ENCODE peak calls at places on chromosome 18, in five cellular contexts. One of them, this sample, is unnamed.
A peak's percentile ranks its signal among the peaks of the same experiment; 100 is the strongest.

GRCh38 chr18:73245345-73245744 is 377.6 kb upstream of the NETO1 start:
- DNase-seq in NCI-H1417: no peak
- DNase-seq in lower leg skin: no peak
- DNase-seq in neuronal stem cell: no peak
- DNase-seq in HTR-8/SVneo: no peak
- DNase-seq in this sample: no peak

GRCh38 chr18:54879691-54880090 is 51.4 kb downstream of the RAB27B start:
- DNase-seq in NCI-H1417: no peak
- DNase-seq in lower leg skin: no peak
- DNase-seq in neuronal stem cell: no peak
- DNase-seq in HTR-8/SVneo: no peak
- DNase-seq in this sample: no peak

GRCh38 chr18:55446996-55447671 is 140.9 kb downstream of the TCF4 start:
- DNase-seq in NCI-H1417: no peak
- DNase-seq in lower leg skin: no peak
- DNase-seq in neuronal stem cell: no peak
- DNase-seq in HTR-8/SVneo: no peak
- DNase-seq in this sample: no peak

GRCh38 chr18:6942742-6943141 is 174.9 kb downstream of the LAMA1 start:
- DNase-seq in NCI-H1417: no peak
- DNase-seq in lower leg skin: no peak
- DNase-seq in neuronal stem cell: no peak
- DNase-seq in HTR-8/SVneo: no peak
- DNase-seq in this sample: no peak

GRCh38 chr18:75016025-75016717 is 192.8 kb downstream of the PTGR3 start:
- DNase-seq in NCI-H1417: no peak
- DNase-seq in lower leg skin: no peak
- DNase-seq in neuronal stem cell: no peak
- DNase-seq in HTR-8/SVneo: no peak
- DNase-seq in this sample: no peak

GRCh38 chr18:21264651-21265050 is 22.6 kb downstream of the GREB1L start:
- DNase-seq in NCI-H1417: no peak
- DNase-seq in lower leg skin: no peak
- DNase-seq in neuronal stem cell: peak; percentile 79
- DNase-seq in HTR-8/SVneo: no peak
- DNase-seq in this sample: no peak

GRCh38 chr18:68520406-68521075 is 194.4 kb downstream of the TMX3 start:
- DNase-seq in NCI-H1417: no peak
- DNase-seq in lower leg skin: no peak
- DNase-seq in neuronal stem cell: no peak
- DNase-seq in HTR-8/SVneo: no peak
- DNase-seq in this sample: no peak

GRCh38 chr18:74257083-74257482 is 34.7 kb downstream of the CYB5A start:
- DNase-seq in NCI-H1417: no peak
- DNase-seq in lower leg skin: no peak
- DNase-seq in neuronal stem cell: no peak
- DNase-seq in HTR-8/SVneo: no peak
- DNase-seq in this sample: no peak

GRCh38 chr18:79905389-79905911 is 46.0 kb downstream of the SLC66A2 start:
- DNase-seq in NCI-H1417: no peak
- DNase-seq in lower leg skin: no peak
- DNase-seq in neuronal stem cell: no peak
- DNase-seq in HTR-8/SVneo: no peak
- DNase-seq in this sample: no peak

GRCh38 chr18:26511339-26512071 is 36.8 kb downstream of the KCTD1 start:
- DNase-seq in NCI-H1417: no peak
- DNase-seq in lower leg skin: no peak
- DNase-seq in neuronal stem cell: no peak
- DNase-seq in HTR-8/SVneo: no peak
- DNase-seq in this sample: no peak

GRCh38 chr18:45521777-45522176 is 93.5 kb upstream of the SLC14A2 start:
- DNase-seq in NCI-H1417: no peak
- DNase-seq in lower leg skin: no peak
- DNase-seq in neuronal stem cell: no peak
- DNase-seq in HTR-8/SVneo: no peak
- DNase-seq in this sample: no peak

GRCh38 chr18:80159713-80160636 is 50.9 kb downstream of the ADNP2 start:
- DNase-seq in NCI-H1417: no peak
- DNase-seq in lower leg skin: no peak
- DNase-seq in neuronal stem cell: no peak
- DNase-seq in HTR-8/SVneo: no peak
- DNase-seq in this sample: no peak

GRCh38 chr18:28960146-28960545 is 783.2 kb upstream of the CDH2 start:
- DNase-seq in NCI-H1417: no peak
- DNase-seq in lower leg skin: no peak
- DNase-seq in neuronal stem cell: no peak
- DNase-seq in HTR-8/SVneo: no peak
- DNase-seq in this sample: no peak

GRCh38 chr18:49139726-49140125 is 189.0 kb upstream of the SMAD7 start:
- DNase-seq in NCI-H1417: no peak
- DNase-seq in lower leg skin: no peak
- DNase-seq in neuronal stem cell: no peak
- DNase-seq in HTR-8/SVneo: no peak
- DNase-seq in this sample: no peak